ENCODE peak calls at places on chromosomes 16 and 17, in nine cellular contexts. I, L, N, U, W, R, Y, P and Q are unnamed samples.

GRCh38 chr16:88785106-88785924 is at the start of gene PIEZO1:
- DNase-seq in I (no peak), L (peak), N (peak), U (no peak), W (peak), R (peak), Y (no peak), P (no peak), Q (peak)

GRCh38 chr17:8056232-8056975 is 17.5 kb downstream of the ALOX15B start:
- DNase-seq in I (peak), L (peak), N (no peak), U (no peak), W (peak), R (no peak), Y (no peak), P (peak), Q (peak)

GRCh38 chr16:84528317-84528716 is 23.9 kb upstream of the MEAK7 start:
- DNase-seq in I (no peak), L (no peak), N (no peak), U (no peak), W (no peak), R (no peak), Y (no peak), P (no peak), Q (no peak)

GRCh38 chr16:11639925-11640899 is 28.0 kb upstream of the SNN start:
- DNase-seq in I (no peak), L (peak), N (peak), U (peak), W (no peak), R (no peak), Y (no peak), P (peak), Q (no peak)

GRCh38 chr17:15289285-15290185 is 24.4 kb upstream of the PMP22 start:
- DNase-seq in I (no peak), L (no peak), N (no peak), U (no peak), W (no peak), R (no peak), Y (no peak), P (no peak), Q (no peak)

GRCh38 chr17:39239640-39240314 is 14.0 kb upstream of the STAC2 start:
- DNase-seq in I (peak), L (peak), N (peak), U (no peak), W (peak), R (peak), Y (peak), P (peak), Q (peak)

GRCh38 chr17:27180322-27180721 is 113.6 kb upstream of the WSB1 start:
- DNase-seq in I (no peak), L (no peak), N (no peak), U (no peak), W (no peak), R (no peak), Y (no peak), P (no peak), Q (no peak)

GRCh38 chr16:86597126-86597879 is 19.0 kb downstream of the FOXL1 start:
- DNase-seq in I (no peak), L (no peak), N (no peak), U (no peak), W (no peak), R (no peak), Y (no peak), P (no peak), Q (no peak)

GRCh38 chr17:42325026-42325425 is 36.7 kb downstream of the STAT5A start:
- DNase-seq in I (no peak), L (no peak), N (no peak), U (no peak), W (no peak), R (no peak), Y (no peak), P (peak), Q (no peak)

GRCh38 chr16:86484240-86484639 is 26.1 kb upstream of the FOXF1 start:
- DNase-seq in I (no peak), L (no peak), N (no peak), U (no peak), W (no peak), R (no peak), Y (no peak), P (no peak), Q (no peak)

GRCh38 chr17:82384051-82384729 is 12.6 kb downstream of the UTS2R start:
- DNase-seq in I (no peak), L (no peak), N (peak), U (no peak), W (no peak), R (no peak), Y (no peak), P (no peak), Q (no peak)

GRCh38 chr16:89370081-89370511 is 120.3 kb downstream of the ANKRD11 start:
- DNase-seq in I (no peak), L (no peak), N (no peak), U (no peak), W (no peak), R (no peak), Y (no peak), P (no peak), Q (no peak)